ENCODE peak calls at places on chromosomes 12 and 14, in eight cellular contexts. One of them, this sample, is unnamed.

GRCh38 chr14:36633580-36633979 is 28.1 kb upstream of the PAX9 start:
- DNase-seq in stimulated activated CD4-positive, alpha-beta T cell treated with anti-CD3 and anti-CD28 coated beads, Interleukin-4, amount 100 ng/mL, for 24 hours: no peak
- DNase-seq in GDM1: no peak
- DNase-seq in mesothelial cell of epicardium: no peak
- DNase-seq in erythroblast: no peak
- DNase-seq in cerebellum: no peak
- DNase-seq in HT-29: no peak
- DNase-seq in GM13977: no peak
- DNase-seq in this sample: no peak

GRCh38 chr12:1531654-1532366 is 62.6 kb downstream of the FBXL14 start:
- DNase-seq in stimulated activated CD4-positive, alpha-beta T cell treated with anti-CD3 and anti-CD28 coated beads, Interleukin-4, amount 100 ng/mL, for 24 hours: no peak
- DNase-seq in GDM1: no peak
- DNase-seq in mesothelial cell of epicardium: no peak
- DNase-seq in cerebellum: no peak
- DNase-seq in HT-29: no peak
- DNase-seq in GM13977: peak; percentile 63
- DNase-seq in erythroblast: no peak
- DNase-seq in this sample: no peak

GRCh38 chr12:108858399-108859074 is 1.2 kb upstream of the SSH1 start:
- DNase-seq in erythroblast: peak; percentile 31
- DNase-seq in mesothelial cell of epicardium: no peak
- DNase-seq in cerebellum: no peak
- DNase-seq in HT-29: no peak
- DNase-seq in GM13977: no peak
- DNase-seq in GDM1: no peak
- DNase-seq in stimulated activated CD4-positive, alpha-beta T cell treated with anti-CD3 and anti-CD28 coated beads, Interleukin-4, amount 100 ng/mL, for 24 hours: no peak
- DNase-seq in this sample: no peak

GRCh38 chr12:80632835-80633234 is 74.6 kb upstream of the MYF6 start:
- DNase-seq in GM13977: no peak
- DNase-seq in mesothelial cell of epicardium: no peak
- DNase-seq in erythroblast: no peak
- DNase-seq in HT-29: peak; percentile 39
- DNase-seq in GDM1: no peak
- DNase-seq in cerebellum: no peak
- DNase-seq in stimulated activated CD4-positive, alpha-beta T cell treated with anti-CD3 and anti-CD28 coated beads, Interleukin-4, amount 100 ng/mL, for 24 hours: no peak
- DNase-seq in this sample: peak; percentile 23

GRCh38 chr12:6963016-6963731 is 7.3 kb downstream of the PHB2 start:
- DNase-seq in GM13977: no peak
- DNase-seq in erythroblast: no peak
- DNase-seq in cerebellum: no peak
- DNase-seq in HT-29: peak; percentile 96
- DNase-seq in stimulated activated CD4-positive, alpha-beta T cell treated with anti-CD3 and anti-CD28 coated beads, Interleukin-4, amount 100 ng/mL, for 24 hours: no peak
- DNase-seq in mesothelial cell of epicardium: peak; percentile 74
- DNase-seq in GDM1: no peak
- DNase-seq in this sample: no peak

GRCh38 chr12:13195848-13196301 is 651 bp upstream of the EMP1 start:
- DNase-seq in stimulated activated CD4-positive, alpha-beta T cell treated with anti-CD3 and anti-CD28 coated beads, Interleukin-4, amount 100 ng/mL, for 24 hours: no peak
- DNase-seq in erythroblast: no peak
- DNase-seq in GM13977: no peak
- DNase-seq in mesothelial cell of epicardium: no peak
- DNase-seq in cerebellum: no peak
- DNase-seq in HT-29: peak; percentile 67
- DNase-seq in GDM1: no peak
- DNase-seq in this sample: no peak

GRCh38 chr14:70113211-70113610 is 75.5 kb downstream of the SLC8A3 start:
- DNase-seq in erythroblast: no peak
- DNase-seq in GM13977: no peak
- DNase-seq in stimulated activated CD4-positive, alpha-beta T cell treated with anti-CD3 and anti-CD28 coated beads, Interleukin-4, amount 100 ng/mL, for 24 hours: no peak
- DNase-seq in GDM1: no peak
- DNase-seq in HT-29: no peak
- DNase-seq in cerebellum: no peak
- DNase-seq in mesothelial cell of epicardium: no peak
- DNase-seq in this sample: no peak

GRCh38 chr12:132288516-132289188 is 40.7 kb downstream of the GALNT9 start:
- DNase-seq in mesothelial cell of epicardium: no peak
- DNase-seq in GDM1: no peak
- DNase-seq in stimulated activated CD4-positive, alpha-beta T cell treated with anti-CD3 and anti-CD28 coated beads, Interleukin-4, amount 100 ng/mL, for 24 hours: no peak
- DNase-seq in GM13977: no peak
- DNase-seq in cerebellum: peak; percentile 69
- DNase-seq in erythroblast: no peak
- DNase-seq in HT-29: no peak
- DNase-seq in this sample: no peak

GRCh38 chr12:56163533-56164344 is 5.6 kb downstream of the MYL6 start:
- DNase-seq in stimulated activated CD4-positive, alpha-beta T cell treated with anti-CD3 and anti-CD28 coated beads, Interleukin-4, amount 100 ng/mL, for 24 hours: no peak
- DNase-seq in cerebellum: no peak
- DNase-seq in HT-29: peak; percentile 28
- DNase-seq in GDM1: no peak
- DNase-seq in GM13977: no peak
- DNase-seq in erythroblast: no peak
- DNase-seq in mesothelial cell of epicardium: no peak
- DNase-seq in this sample: no peak

GRCh38 chr12:93877446-93877845 is 200.3 kb downstream of the CRADD start:
- DNase-seq in HT-29: no peak
- DNase-seq in stimulated activated CD4-positive, alpha-beta T cell treated with anti-CD3 and anti-CD28 coated beads, Interleukin-4, amount 100 ng/mL, for 24 hours: no peak
- DNase-seq in erythroblast: no peak
- DNase-seq in GDM1: no peak
- DNase-seq in GM13977: no peak
- DNase-seq in cerebellum: no peak
- DNase-seq in mesothelial cell of epicardium: no peak
- DNase-seq in this sample: no peak

GRCh38 chr12:26286186-26286585 is 90.8 kb downstream of the SSPN start:
- DNase-seq in cerebellum: peak; percentile 84
- DNase-seq in stimulated activated CD4-positive, alpha-beta T cell treated with anti-CD3 and anti-CD28 coated beads, Interleukin-4, amount 100 ng/mL, for 24 hours: no peak
- DNase-seq in HT-29: no peak
- DNase-seq in GDM1: no peak
- DNase-seq in mesothelial cell of epicardium: no peak
- DNase-seq in erythroblast: no peak
- DNase-seq in GM13977: no peak
- DNase-seq in this sample: no peak

GRCh38 chr12:132554857-132555630 is 55.3 kb downstream of the LRCOL1 start:
- DNase-seq in stimulated activated CD4-positive, alpha-beta T cell treated with anti-CD3 and anti-CD28 coated beads, Interleukin-4, amount 100 ng/mL, for 24 hours: no peak
- DNase-seq in HT-29: peak; percentile 19
- DNase-seq in mesothelial cell of epicardium: no peak
- DNase-seq in cerebellum: no peak
- DNase-seq in GM13977: no peak
- DNase-seq in erythroblast: peak; percentile 43
- DNase-seq in GDM1: no peak
- DNase-seq in this sample: peak; percentile 16

GRCh38 chr12:39782026-39782545 is 162.5 kb upstream of the ABCD2 start:
- DNase-seq in GM13977: no peak
- DNase-seq in erythroblast: no peak
- DNase-seq in GDM1: no peak
- DNase-seq in stimulated activated CD4-positive, alpha-beta T cell treated with anti-CD3 and anti-CD28 coated beads, Interleukin-4, amount 100 ng/mL, for 24 hours: no peak
- DNase-seq in mesothelial cell of epicardium: no peak
- DNase-seq in cerebellum: no peak
- DNase-seq in HT-29: no peak
- DNase-seq in this sample: no peak

GRCh38 chr14:21093769-21094681 is 4.4 kb downstream of the ZNF219 start:
- DNase-seq in GM13977: peak; percentile 18
- DNase-seq in cerebellum: peak; percentile 78
- DNase-seq in HT-29: no peak
- DNase-seq in stimulated activated CD4-positive, alpha-beta T cell treated with anti-CD3 and anti-CD28 coated beads, Interleukin-4, amount 100 ng/mL, for 24 hours: no peak
- DNase-seq in mesothelial cell of epicardium: no peak
- DNase-seq in GDM1: no peak
- DNase-seq in erythroblast: no peak
- DNase-seq in this sample: no peak

GRCh38 chr12:77339610-77340009 is 274.2 kb upstream of the E2F7 start:
- DNase-seq in GDM1: no peak
- DNase-seq in stimulated activated CD4-positive, alpha-beta T cell treated with anti-CD3 and anti-CD28 coated beads, Interleukin-4, amount 100 ng/mL, for 24 hours: no peak
- DNase-seq in HT-29: no peak
- DNase-seq in GM13977: no peak
- DNase-seq in erythroblast: no peak
- DNase-seq in mesothelial cell of epicardium: no peak
- DNase-seq in cerebellum: no peak
- DNase-seq in this sample: no peak

GRCh38 chr12:124694846-124695497 is 127.6 kb upstream of the NCOR2 start:
- DNase-seq in GM13977: no peak
- DNase-seq in mesothelial cell of epicardium: no peak
- DNase-seq in stimulated activated CD4-positive, alpha-beta T cell treated with anti-CD3 and anti-CD28 coated beads, Interleukin-4, amount 100 ng/mL, for 24 hours: no peak
- DNase-seq in GDM1: no peak
- DNase-seq in cerebellum: peak; percentile 41
- DNase-seq in HT-29: peak; percentile 86
- DNase-seq in erythroblast: no peak
- DNase-seq in this sample: no peak

GRCh38 chr12:31629756-31630732 is 29.4 kb upstream of the ETFBKMT start:
- DNase-seq in mesothelial cell of epicardium: no peak
- DNase-seq in cerebellum: peak; percentile 23
- DNase-seq in HT-29: no peak
- DNase-seq in GDM1: no peak
- DNase-seq in erythroblast: no peak
- DNase-seq in stimulated activated CD4-positive, alpha-beta T cell treated with anti-CD3 and anti-CD28 coated beads, Interleukin-4, amount 100 ng/mL, for 24 hours: no peak
- DNase-seq in GM13977: no peak
- DNase-seq in this sample: no peak

This sample was measured in HepG2.